ENCODE peak calls at places on chromosomes 1 and 21, in eight cellular contexts. J, S, Z, O, C, F, D and Y are unnamed samples.

GRCh38 chr1:12556957-12557935 is 60.8 kb downstream of the DHRS3 start:
- DNase-seq in J (no peak), S (peak; percentile 18), Z (no peak), O (no peak), C (no peak), F (no peak), D (no peak), Y (no peak)

GRCh38 chr1:23673086-23673813 is 18.4 kb upstream of the RPL11 start:
- DNase-seq in J (peak; percentile 38), S (no peak), Z (peak; percentile 75), O (no peak), C (peak; percentile 57), F (peak; percentile 99), D (no peak), Y (peak; percentile 55)

GRCh38 chr21:44547656-44548331 is 3.5 kb downstream of the KRTAP10-2 start:
- DNase-seq in J (no peak), S (peak; percentile 32), Z (no peak), O (no peak), C (no peak), F (no peak), D (peak; percentile 24), Y (peak; percentile 16)

GRCh38 chr1:18134324-18135046 is 26.9 kb downstream of the IGSF21 start:
- DNase-seq in J (no peak), S (no peak), Z (no peak), O (no peak), C (no peak), F (no peak), D (no peak), Y (no peak)

GRCh38 chr1:28339551-28339950 is 10.7 kb downstream of the MED18 start:
- DNase-seq in J (no peak), S (no peak), Z (no peak), O (no peak), C (no peak), F (no peak), D (no peak), Y (no peak)

GRCh38 chr21:43884012-43884860 is 19.2 kb downstream of the AGPAT3 start:
- DNase-seq in J (peak; percentile 41), S (peak; percentile 61), Z (no peak), O (peak; percentile 70), C (peak; percentile 33), F (peak; percentile 59), D (no peak), Y (peak; percentile 80)

GRCh38 chr1:170836146-170836545 is 99.2 kb upstream of the MROH9 start:
- DNase-seq in J (no peak), S (no peak), Z (peak; percentile 14), O (no peak), C (peak; percentile 2), F (peak; percentile 24), D (no peak), Y (no peak)

GRCh38 chr1:66535149-66535548 is 1.2 kb downstream of the SGIP1 start:
- DNase-seq in J (no peak), S (no peak), Z (no peak), O (no peak), C (no peak), F (no peak), D (no peak), Y (no peak)

GRCh38 chr1:37793773-37794371 is at the start of gene MANEAL:
- DNase-seq in J (peak; percentile 24), S (peak; percentile 82), Z (peak; percentile 57), O (peak; percentile 33), C (peak; percentile 29), F (peak; percentile 65), D (peak; percentile 85), Y (peak; percentile 62)

GRCh38 chr1:229674042-229674441 is 48.0 kb downstream of the URB2 start:
- DNase-seq in J (no peak), S (no peak), Z (no peak), O (no peak), C (no peak), F (no peak), D (no peak), Y (no peak)

GRCh38 chr21:33019885-33020557 is 5.7 kb upstream of the OLIG2 start:
- DNase-seq in J (no peak), S (no peak), Z (no peak), O (no peak), C (no peak), F (peak; percentile 12), D (no peak), Y (no peak)

GRCh38 chr1:17494114-17494729 is 45.3 kb upstream of the ARHGEF10L start:
- DNase-seq in J (peak; percentile 42), S (peak; percentile 83), Z (peak; percentile 37), O (peak; percentile 57), C (peak; percentile 52), F (peak; percentile 76), D (peak; percentile 70), Y (peak; percentile 76)

GRCh38 chr21:36126166-36126565 is 8.7 kb upstream of the CBR3 start:
- DNase-seq in J (no peak), S (peak; percentile 21), Z (no peak), O (no peak), C (no peak), F (peak; percentile 71), D (no peak), Y (peak; percentile 43)

GRCh38 chr1:160748182-160748876 is 9.3 kb downstream of the SLAMF7 start:
- DNase-seq in J (no peak), S (no peak), Z (no peak), O (no peak), C (peak; percentile 27), F (peak; percentile 90), D (no peak), Y (no peak)

GRCh38 chr1:96934282-96934681 is 212.7 kb downstream of the PTBP2 start:
- DNase-seq in J (no peak), S (no peak), Z (no peak), O (no peak), C (no peak), F (no peak), D (no peak), Y (no peak)

GRCh38 chr1:78520216-78520615 is 29.4 kb downstream of the PTGFR start:
- DNase-seq in J (no peak), S (no peak), Z (no peak), O (no peak), C (no peak), F (no peak), D (no peak), Y (no peak)

GRCh38 chr1:202018476-202019234 is 8.3 kb downstream of the ELF3 start:
- DNase-seq in J (no peak), S (peak; percentile 90), Z (no peak), O (no peak), C (no peak), F (peak; percentile 89), D (no peak), Y (peak; percentile 89)

GRCh38 chr1:190067592-190067991 is 410.1 kb downstream of the BRINP3 start:
- DNase-seq in J (no peak), S (no peak), Z (peak; percentile 35), O (no peak), C (peak; percentile 13), F (peak; percentile 84), D (no peak), Y (no peak)

GRCh38 chr1:190452272-190452848 is 25.3 kb downstream of the BRINP3 start:
- DNase-seq in J (no peak), S (no peak), Z (no peak), O (no peak), C (no peak), F (no peak), D (no peak), Y (no peak)

GRCh38 chr1:18597159-18598042 is 33.2 kb upstream of the PAX7 start:
- DNase-seq in J (peak; percentile 46), S (peak; percentile 76), Z (no peak), O (peak; percentile 29), C (peak; percentile 25), F (peak; percentile 51), D (peak; percentile 51), Y (peak; percentile 69)

GRCh38 chr21:38833122-38833521 is 27.4 kb downstream of the ETS2 start:
- DNase-seq in J (no peak), S (no peak), Z (no peak), O (no peak), C (no peak), F (no peak), D (no peak), Y (no peak)
- TF ChIP-seq CTCF in J (no peak), S (no peak), Z (no peak), O (no peak), C (peak; percentile 38), F (peak; percentile 15), D (no peak), Y (no peak)

DNA sequence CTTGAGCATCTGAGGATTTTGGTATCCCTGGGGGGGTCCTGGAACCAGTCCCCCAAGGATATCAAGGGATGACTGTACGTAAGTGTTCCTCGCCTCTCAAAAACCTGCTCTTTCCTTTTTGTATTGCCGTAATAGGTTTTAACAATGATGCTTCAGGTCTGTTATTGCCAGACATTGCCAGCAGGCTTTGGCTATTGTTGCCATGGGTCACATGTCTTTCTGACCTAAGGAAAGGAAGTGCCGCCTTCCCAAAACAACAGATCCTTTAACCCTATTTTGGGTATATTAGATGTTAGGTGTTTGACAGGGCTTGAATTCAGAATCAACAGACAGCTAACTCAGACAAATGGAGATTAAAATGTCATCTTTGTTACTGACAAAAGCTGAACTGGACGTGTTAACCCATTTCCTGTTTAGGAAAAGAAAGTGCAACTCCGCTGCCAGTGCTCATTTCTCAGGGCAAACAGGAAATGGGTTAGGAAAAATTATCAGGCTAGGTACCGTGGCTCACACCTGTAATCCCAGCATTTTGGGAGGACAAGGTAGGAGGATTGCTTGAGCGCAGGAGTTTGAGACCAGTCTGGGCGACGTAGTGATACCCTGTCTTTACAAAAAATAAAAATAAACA is 12.4 kb upstream of the PRPF38B start:
- DNase-seq in J (peak; percentile 41), S (no peak), Z (no peak), O (no peak), C (no peak), F (no peak), D (no peak), Y (no peak)
- H3K4me3 ChIP-seq in J (no peak overlapping the region), S (peak overlapping the region; percentile 31), Z (no peak overlapping the region), O (no peak overlapping the region), C (no peak overlapping the region), F (no peak overlapping the region), D (no peak overlapping the region), Y (no peak overlapping the region)

GRCh38 chr1:83857108-83857507 is 141.8 kb downstream of the TTLL7 start:
- DNase-seq in J (peak; percentile 24), S (no peak), Z (peak; percentile 33), O (no peak), C (no peak), F (peak; percentile 20), D (peak; percentile 34), Y (no peak)
- TF ChIP-seq CTCF in J (no peak), S (peak; percentile 25), Z (peak; percentile 20), O (no peak), C (no peak), F (no peak), D (peak; percentile 72), Y (no peak)

GRCh38 chr1:46202975-46203737 is at the start of gene LURAP1:
- DNase-seq in J (peak; percentile 60), S (peak; percentile 77), Z (peak; percentile 70), O (no peak), C (peak; percentile 34), F (peak; percentile 58), D (peak; percentile 60), Y (peak; percentile 49)

GRCh38 chr1:46204406-46204742 is 1.2 kb downstream of the LURAP1 start:
- DNase-seq in J (peak; percentile 11), S (no peak), Z (no peak), O (no peak), C (no peak), F (no peak), D (no peak), Y (no peak)

GRCh38 chr1:46203738-46204405 is 738 bp downstream of the LURAP1 start:
- DNase-seq in J (peak; percentile 7), S (no peak), Z (no peak), O (no peak), C (no peak), F (no peak), D (no peak), Y (no peak)

GRCh38 chr1:46205794-46206193 is 2.7 kb downstream of the LURAP1 start:
- DNase-seq in J (no peak), S (no peak), Z (no peak), O (no peak), C (no peak), F (no peak), D (no peak), Y (no peak)

GRCh38 chr1:46205141-46205540 is 2.0 kb downstream of the LURAP1 start:
- DNase-seq in J (no peak), S (no peak), Z (no peak), O (no peak), C (no peak), F (no peak), D (no peak), Y (no peak)
- H3K4me3 ChIP-seq in J (no peak overlapping the region), S (no peak overlapping the region), Z (no peak overlapping the region), O (no peak overlapping the region), C (no peak overlapping the region), F (no peak overlapping the region), D (no peak overlapping the region), Y (no peak overlapping the region)